ENCODE peak calls at places on chromosomes 4 and X, in four cellular contexts. D, C, H and A are unnamed samples. For H3K27me3, the result is how much of the 10 kb centered on the place peaks cover.

GRCh38 chrX:141415889-141416288 is 168.6 kb downstream of the SPANXA1 start:
- DNase-seq in H (no peak), C (no peak), D (no peak), A (no peak)

GRCh38 chr4:80471701-80472100 is 136.2 kb downstream of the CFAP299 start:
- DNase-seq in D (peak), H (peak), C (peak), A (no peak)

GRCh38 chr4:109996531-109996930 is 83.8 kb downstream of the EGF start:
- DNase-seq in D (no peak), C (no peak), H (no peak), A (no peak)

GRCh38 chr4:7045961-7046921 is 3.1 kb downstream of the TADA2B start:
- DNase-seq in H (peak), C (no peak), D (no peak), A (peak)

GRCh38 chrX:39194673-39195072 is 393.4 kb downstream of the MID1IP1 start:
- DNase-seq in C (no peak), D (no peak), H (no peak), A (no peak)

GRCh38 chr4:141036786-141037185 is 96.5 kb downstream of the RNF150 start:
- DNase-seq in C (no peak), D (no peak), H (no peak), A (no peak)

GRCh38 chr4:8217871-8218270 is 18.8 kb downstream of the SH3TC1 start:
- DNase-seq in C (no peak), H (no peak), D (no peak), A (no peak)

GRCh38 chr4:2478220-2478619 is 9.3 kb downstream of the RNF4 start:
- DNase-seq in H (no peak), D (no peak), C (no peak), A (no peak)

GRCh38 chr4:187090401-187090800 is 366.7 kb upstream of the FAT1 start:
- DNase-seq in D (no peak), H (no peak), C (no peak), A (no peak)

GRCh38 chr4:74038161-74039064 is at the start of gene CXCL3:
- DNase-seq in H (peak), D (peak), C (peak), A (peak)

GRCh38 chrX:138872537-138872936 is 161.0 kb upstream of the FGF13 start:
- DNase-seq in H (no peak), C (no peak), D (no peak), A (no peak)

GRCh38 chr4:97624204-97624603 is 519.1 kb downstream of the STPG2 start:
- DNase-seq in C (no peak), D (no peak), H (no peak), A (no peak)

GRCh38 chr4:140098481-140099132 is 55.4 kb downstream of the MAML3 start:
- DNase-seq in C (no peak), H (no peak), D (no peak), A (no peak)

GRCh38 chrX:66014084-66014483 is 25.8 kb downstream of the VSIG4 start:
- DNase-seq in C (no peak), D (no peak), H (no peak), A (no peak)

GRCh38 chr4:146514651-146515379 is 6.9 kb downstream of the SLC10A7 start:
- DNase-seq in H (no peak), D (no peak), C (no peak), A (no peak)

GRCh38 chrX:19904778-19905367 is 17.5 kb upstream of the SH3KBP1 start:
- DNase-seq in H (no peak), D (no peak), C (no peak), A (no peak)

GRCh38 chr4:156934259-156934635 is 37.4 kb downstream of the PDGFC start:
- DNase-seq in D (no peak), H (no peak), C (no peak), A (no peak)

GRCh38 chrX:109826954-109827708 is 94.1 kb upstream of the ACSL4 start:
- DNase-seq in D (no peak), C (no peak), H (no peak), A (no peak)

GRCh38 chr4:159175989-159176375 is 73.1 kb downstream of the RAPGEF2 start:
- DNase-seq in C (no peak), H (no peak), D (no peak), A (no peak)

GRCh38 chr4:94519925-94520789 is 68.4 kb downstream of the PDLIM5 start:
- DNase-seq in H (no peak), C (no peak), D (no peak), A (no peak)

GRCh38 chr4:15938640-15939039 is at the start of gene FGFBP1:
- DNase-seq in H (no peak), C (no peak), D (no peak), A (no peak)

GRCh38 chr4:4271912-4272311 is 18.0 kb downstream of the LYAR start:
- DNase-seq in D (peak), C (no peak), H (no peak), A (no peak)

GRCh38 chr4:145681956-145682355 is 2.0 kb downstream of the C4orf51 start:
- DNase-seq in D (no peak), H (no peak), C (no peak), A (no peak)

GRCh38 chr4:6470502-6471302 is 1.7 kb downstream of the PPP2R2C start:
- DNase-seq in H (peak), D (peak), C (peak), A (no peak)

GRCh38 chr4:19213388-19213787 is 1038.3 kb upstream of the SLIT2 start:
- DNase-seq in H (no peak), C (no peak), D (no peak), A (no peak)

GRCh38 chrX:13994104-13994503 is 35.6 kb downstream of the GEMIN8 start:
- DNase-seq in C (no peak), D (no peak), H (no peak), A (no peak)

GRCh38 chrX:87732133-87732532 is 214.5 kb downstream of the KLHL4 start:
- DNase-seq in C (no peak), H (no peak), D (no peak), A (no peak)

GRCh38 chr4:135371137-135371536 is 1169.5 kb upstream of the PABPC4L start:
- DNase-seq in D (no peak), C (peak), H (no peak), A (no peak)
- TF ChIP-seq CTCF in D (no peak), C (no peak), H (no peak), A (peak)

DNA sequence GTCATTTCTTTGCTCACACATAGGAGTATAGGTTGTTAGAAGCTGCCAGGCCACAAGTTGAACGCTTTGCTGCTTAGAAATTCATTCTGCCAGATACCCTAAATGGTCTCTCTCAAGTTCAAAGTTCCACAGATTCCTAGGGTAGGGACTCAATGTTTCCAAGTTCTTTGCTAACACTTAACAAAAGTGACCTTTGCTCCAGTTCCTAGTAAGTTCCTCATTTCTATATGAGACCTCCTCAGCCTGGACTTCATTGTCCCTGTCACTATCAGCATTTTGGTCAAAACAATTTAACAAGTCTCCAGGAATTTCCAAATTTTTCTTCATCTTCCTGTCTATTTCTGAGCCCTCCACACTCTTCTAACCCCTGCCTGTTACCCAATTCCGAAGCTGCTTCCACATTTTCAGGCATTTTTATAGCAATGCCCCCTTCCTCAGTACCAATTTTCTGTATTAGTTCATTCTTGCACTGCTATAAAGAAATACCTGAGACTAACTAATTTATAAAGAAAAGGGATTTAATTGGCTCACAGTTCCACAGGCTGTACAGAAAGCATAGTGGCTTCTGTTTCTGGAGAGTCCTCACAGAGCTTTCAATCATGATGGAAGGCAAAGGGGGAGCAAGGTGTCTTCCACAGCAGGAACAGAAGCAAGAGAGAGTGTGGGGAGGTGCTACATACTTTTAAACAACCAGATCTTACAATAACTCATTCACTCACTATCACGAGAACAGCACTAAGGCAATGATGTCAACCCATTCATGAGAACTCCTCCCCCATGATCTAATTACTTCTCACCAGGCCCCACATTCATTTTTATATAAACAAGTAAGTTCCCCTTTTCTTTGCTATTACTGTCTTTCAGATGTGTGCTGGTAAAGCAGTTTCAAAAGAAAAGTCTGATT is 11.5 kb upstream of the TLR1 start:
- DNase-seq in H (no peak), C (no peak), D (no peak), A (peak)
- H3K4me3 ChIP-seq in H (no peak), C (no peak), D (no peak), A (no peak)

DNA sequence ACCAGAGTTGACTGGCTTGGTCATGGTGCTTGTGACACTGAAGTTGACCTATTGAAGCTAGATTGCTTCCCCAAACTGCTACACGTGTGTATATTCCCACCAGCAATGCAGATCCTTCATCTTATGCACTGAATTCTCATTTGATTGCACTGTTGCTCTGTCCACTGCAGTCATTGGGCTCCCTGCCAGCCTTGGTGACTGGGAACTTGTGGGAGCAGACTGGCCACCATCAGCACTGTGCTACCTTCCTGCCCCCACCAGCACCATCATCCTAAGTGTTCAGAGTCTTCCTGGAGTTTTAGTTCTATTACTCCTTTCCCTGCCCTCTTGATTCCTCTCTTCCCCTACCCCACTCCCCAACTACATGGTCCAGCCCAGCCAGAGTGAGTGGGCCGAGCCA is 117.7 kb upstream of the PRPS2 start:
- DNase-seq in D (no peak), C (no peak), H (no peak), A (no peak)
- H3K27me3 ChIP-seq in D (under half), C (under half), H (under half), A (under half)

GRCh38 chrX:70434914-70435586 is 9.6 kb upstream of the DLG3 start:
- DNase-seq in C (no peak), H (peak), D (no peak), A (no peak)

GRCh38 chrX:70436380-70436779 is 8.3 kb upstream of the DLG3 start:
- DNase-seq in D (no peak), H (no peak), C (no peak), A (no peak)

GRCh38 chrX:70439016-70439415 is 5.6 kb upstream of the DLG3 start:
- DNase-seq in D (no peak), C (no peak), H (no peak), A (no peak)

GRCh38 chrX:70437921-70438665 is 6.5 kb upstream of the DLG3 start:
- DNase-seq in D (no peak), H (no peak), C (no peak), A (no peak)

GRCh38 chrX:70437011-70437410 is 7.6 kb upstream of the DLG3 start:
- DNase-seq in C (no peak), H (no peak), D (no peak), A (no peak)
- TF ChIP-seq CTCF in C (no peak), H (no peak), D (no peak), A (no peak)

GRCh38 chr4:56435748-56436442 is at the start of gene PAICS:
- DNase-seq in C (peak), H (peak), D (peak), A (peak)

GRCh38 chr4:56444719-56445118 is 8.7 kb downstream of the PAICS start:
- DNase-seq in H (no peak), D (no peak), C (no peak), A (no peak)

GRCh38 chr4:56445699-56446098 is 9.6 kb downstream of the PAICS start:
- DNase-seq in H (no peak), D (no peak), C (no peak), A (no peak)

GRCh38 chr4:56435001-56435747 is at the start of gene PPAT:
- DNase-seq in D (peak), H (peak), C (peak), A (peak)

DNA sequence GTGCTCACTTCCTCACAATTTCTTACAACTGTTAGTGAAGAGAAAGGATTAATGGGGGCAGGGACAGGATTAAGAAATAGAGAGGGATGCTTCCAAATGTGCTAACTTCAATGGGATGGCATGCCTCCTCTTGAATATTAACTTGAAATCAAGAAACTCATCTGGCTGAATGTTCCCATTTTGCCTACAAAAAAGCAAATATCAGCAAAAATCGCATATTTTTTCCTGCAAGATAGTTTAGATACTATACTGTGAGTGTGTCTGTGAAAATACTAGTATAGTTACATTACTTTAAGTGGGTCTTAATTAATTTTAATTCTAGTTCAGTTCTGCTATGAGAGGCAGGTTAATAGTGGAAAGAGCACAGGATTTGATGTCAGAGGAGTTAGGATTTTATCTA is 4.9 kb downstream of the PAICS start:
- DNase-seq in C (no peak), D (no peak), H (no peak), A (no peak)
- H3K4me3 ChIP-seq in C (no peak), D (no peak), H (no peak), A (no peak)